ENCODE peak calls at places on chromosome 1, in five cellular contexts. One of them, this sample, is unnamed.

GRCh38 chr1:206784471-206784903 is 12.2 kb upstream of the IL10 start:
- DNase-seq in transverse colon: peak; percentile 62
- DNase-seq in spleen: peak; percentile 87
- DNase-seq in endodermal cell: no peak
- DNase-seq in testis: no peak
- DNase-seq in this sample: no peak

GRCh38 chr1:198676253-198676652 is 37.4 kb downstream of the PTPRC start:
- DNase-seq in transverse colon: no peak
- DNase-seq in spleen: no peak
- DNase-seq in endodermal cell: no peak
- DNase-seq in testis: no peak
- DNase-seq in this sample: no peak

GRCh38 chr1:110059133-110059863 is 11.2 kb downstream of the ALX3 start:
- DNase-seq in transverse colon: no peak
- DNase-seq in spleen: peak; percentile 51
- DNase-seq in endodermal cell: no peak
- DNase-seq in testis: no peak
- DNase-seq in this sample: no peak

GRCh38 chr1:188237573-188238353 is 1409.0 kb downstream of the PLA2G4A start:
- DNase-seq in transverse colon: no peak
- DNase-seq in spleen: no peak
- DNase-seq in endodermal cell: no peak
- DNase-seq in testis: no peak
- DNase-seq in this sample: no peak

GRCh38 chr1:83718338-83718737 is 280.6 kb downstream of the TTLL7 start:
- DNase-seq in transverse colon: no peak
- DNase-seq in spleen: no peak
- DNase-seq in endodermal cell: no peak
- DNase-seq in testis: no peak
- DNase-seq in this sample: no peak

GRCh38 chr1:199747984-199748383 is 279.5 kb upstream of the NR5A2 start:
- DNase-seq in transverse colon: no peak
- DNase-seq in spleen: no peak
- DNase-seq in endodermal cell: peak; percentile 83
- DNase-seq in testis: no peak
- DNase-seq in this sample: peak; percentile 16

GRCh38 chr1:99808391-99809115 is 41.6 kb upstream of the AGL start:
- DNase-seq in transverse colon: peak; percentile 11
- DNase-seq in spleen: no peak
- DNase-seq in endodermal cell: peak; percentile 63
- DNase-seq in testis: peak; percentile 45
- DNase-seq in this sample: peak; percentile 91

GRCh38 chr1:246492611-246493245 is 14.4 kb downstream of the SMYD3 start:
- DNase-seq in transverse colon: peak; percentile 64
- DNase-seq in spleen: no peak
- DNase-seq in endodermal cell: peak; percentile 89
- DNase-seq in testis: peak; percentile 81
- DNase-seq in this sample: peak; percentile 87

DNA sequence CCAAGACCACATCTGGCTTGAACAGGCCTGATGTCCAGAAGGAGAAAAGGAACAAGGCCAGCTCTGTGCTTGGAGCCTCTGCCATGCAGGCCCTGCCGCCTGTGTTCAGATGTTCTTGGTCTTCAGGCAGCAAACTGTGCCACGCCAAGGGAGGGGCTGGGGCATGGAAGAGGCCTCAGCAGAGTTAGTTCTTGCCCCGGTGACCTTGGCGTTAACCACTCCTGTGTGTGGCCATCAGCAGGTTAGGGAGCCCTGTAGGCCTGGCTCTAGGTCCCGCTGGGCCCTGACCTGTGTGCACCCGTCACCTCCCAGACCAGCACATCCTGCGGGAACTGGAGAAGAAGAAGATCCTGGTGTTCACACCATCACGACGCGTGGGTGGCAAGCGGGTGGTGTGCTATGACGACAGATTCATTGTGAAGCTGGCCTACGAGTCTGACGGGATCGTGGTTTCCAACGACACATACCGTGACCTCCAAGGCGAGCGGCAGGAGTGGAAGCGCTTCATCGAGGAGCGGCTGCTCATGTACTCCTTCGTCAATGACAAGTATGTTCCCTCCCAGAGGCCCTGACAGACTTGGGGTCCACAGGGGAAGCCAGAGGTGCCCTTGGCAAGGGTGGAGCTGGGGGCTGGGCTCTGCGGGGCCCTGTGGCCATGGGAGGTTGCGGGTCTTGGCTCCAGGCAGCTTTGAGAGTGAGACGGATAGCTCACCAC is 7.1 kb downstream of the ZC3H12A start:
- DNase-seq in transverse colon: peak; percentile 13
- DNase-seq in spleen: peak; percentile 78
- DNase-seq in endodermal cell: no peak
- DNase-seq in testis: no peak
- DNase-seq in this sample: no peak
- H3K27ac ChIP-seq in transverse colon: peak overlapping the region; percentile 94
- H3K27ac ChIP-seq in spleen: no peak overlapping the region
- H3K27ac ChIP-seq in endodermal cell: no peak overlapping the region
- H3K27ac ChIP-seq in testis: no peak overlapping the region
- H3K27ac ChIP-seq in this sample: no peak overlapping the region

GRCh38 chr1:3155056-3155805 is 86.2 kb downstream of the PRDM16 start:
- DNase-seq in transverse colon: no peak
- DNase-seq in spleen: no peak
- DNase-seq in endodermal cell: no peak
- DNase-seq in testis: no peak
- DNase-seq in this sample: no peak
- H3K4me3 ChIP-seq in transverse colon: no peak overlapping the region
- H3K4me3 ChIP-seq in spleen: no peak overlapping the region
- H3K4me3 ChIP-seq in endodermal cell: no peak overlapping the region
- H3K4me3 ChIP-seq in testis: no peak overlapping the region
- H3K4me3 ChIP-seq in this sample: no peak overlapping the region

DNA sequence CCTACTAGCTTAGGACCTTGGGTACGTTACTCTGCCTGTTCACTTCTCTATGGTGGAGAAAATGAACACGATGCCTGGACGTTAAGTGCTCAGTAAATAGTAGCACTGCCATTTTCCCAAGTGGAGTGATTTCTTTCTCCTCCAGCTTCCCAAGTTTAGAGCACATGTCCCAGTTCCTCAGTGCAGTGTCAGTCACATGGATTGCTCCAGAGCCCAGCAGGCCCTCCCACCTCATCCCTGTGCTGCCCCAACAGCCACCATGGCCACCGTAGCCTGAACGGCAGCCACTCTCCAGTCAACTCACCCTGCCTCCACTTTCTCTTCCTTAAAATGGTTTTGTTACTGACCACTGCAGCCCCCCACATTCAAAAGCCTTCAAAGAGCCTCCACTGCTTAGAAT is 8.5 kb downstream of the STMN1 start:
- DNase-seq in transverse colon: no peak
- DNase-seq in spleen: no peak
- DNase-seq in endodermal cell: no peak
- DNase-seq in testis: no peak
- DNase-seq in this sample: no peak
- H3K9me3 ChIP-seq in transverse colon: no peaks in the 10 kb centered on the region
- H3K9me3 ChIP-seq in spleen: no peaks in the 10 kb centered on the region
- H3K9me3 ChIP-seq in endodermal cell: no peaks in the 10 kb centered on the region
- H3K9me3 ChIP-seq in testis: no peaks in the 10 kb centered on the region
- H3K9me3 ChIP-seq in this sample: no peaks in the 10 kb centered on the region

DNA sequence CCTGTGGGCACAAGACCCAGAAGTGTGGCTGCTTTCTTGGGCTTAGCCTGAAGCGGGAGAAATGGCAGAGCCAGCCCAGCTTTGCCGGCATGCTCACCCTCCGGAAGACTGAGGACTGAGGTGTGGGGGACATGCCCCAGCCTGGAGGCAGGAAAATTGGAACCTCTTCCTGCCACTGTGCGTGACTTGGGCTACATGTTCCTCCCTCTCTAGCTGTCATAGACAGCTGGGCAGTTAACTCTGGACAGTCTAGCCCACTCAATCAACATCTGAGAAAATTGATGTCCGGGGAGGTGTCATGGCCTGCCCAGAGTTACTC is 59.8 kb downstream of the UBE2T start:
- DNase-seq in transverse colon: no peak
- DNase-seq in spleen: peak; percentile 56
- DNase-seq in endodermal cell: no peak
- DNase-seq in testis: no peak
- DNase-seq in this sample: no peak
- H3K27ac ChIP-seq in transverse colon: no peak overlapping the region
- H3K27ac ChIP-seq in spleen: no peak overlapping the region
- H3K27ac ChIP-seq in endodermal cell: no peak overlapping the region
- H3K27ac ChIP-seq in testis: no peak overlapping the region
- H3K27ac ChIP-seq in this sample: no peak overlapping the region

GRCh38 chr1:204405988-204406387 is 5.6 kb downstream of the PPP1R15B start:
- DNase-seq in transverse colon: no peak
- DNase-seq in spleen: no peak
- DNase-seq in endodermal cell: no peak
- DNase-seq in testis: no peak
- DNase-seq in this sample: no peak
- H3K4me3 ChIP-seq in transverse colon: peak overlapping the region; percentile 94
- H3K4me3 ChIP-seq in spleen: peak overlapping the region; percentile 82
- H3K4me3 ChIP-seq in endodermal cell: peak overlapping the region; percentile 96
- H3K4me3 ChIP-seq in testis: no peak overlapping the region
- H3K4me3 ChIP-seq in this sample: no peak overlapping the region